ENCODE peak calls at places on chromosomes 1 and 21, in six cellular contexts. One of them, this sample, is unnamed. For H3K4me1 and H3K27me3, the result is how much of the 10 kb centered on the place peaks cover.

GRCh38 chr1:226634611-226635246 is 86.2 kb downstream of the STUM start:
- DNase-seq in endodermal cell: peak
- DNase-seq in mammary epithelial cell: no peak
- DNase-seq in CD8-positive, alpha-beta T cell: no peak
- DNase-seq in tibial nerve: no peak
- DNase-seq in ovary: peak
- DNase-seq in this sample: no peak

GRCh38 chr1:46812996-46813857 is 14.4 kb downstream of the CYP4B1 start:
- DNase-seq in endodermal cell: peak
- DNase-seq in mammary epithelial cell: no peak
- DNase-seq in CD8-positive, alpha-beta T cell: no peak
- DNase-seq in tibial nerve: no peak
- DNase-seq in ovary: no peak
- DNase-seq in this sample: no peak

GRCh38 chr1:205300149-205300548 is 21.4 kb downstream of the NUAK2 start:
- DNase-seq in endodermal cell: no peak
- DNase-seq in mammary epithelial cell: no peak
- DNase-seq in CD8-positive, alpha-beta T cell: no peak
- DNase-seq in tibial nerve: no peak
- DNase-seq in ovary: no peak
- DNase-seq in this sample: no peak

GRCh38 chr21:29022141-29022540 is 2.3 kb upstream of the USP16 start:
- DNase-seq in endodermal cell: no peak
- DNase-seq in mammary epithelial cell: no peak
- DNase-seq in CD8-positive, alpha-beta T cell: peak
- DNase-seq in tibial nerve: no peak
- DNase-seq in ovary: no peak
- DNase-seq in this sample: no peak

GRCh38 chr1:178940022-178940765 is 69.3 kb upstream of the ANGPTL1 start:
- DNase-seq in endodermal cell: peak
- DNase-seq in mammary epithelial cell: no peak
- DNase-seq in CD8-positive, alpha-beta T cell: no peak
- DNase-seq in tibial nerve: no peak
- DNase-seq in ovary: no peak
- DNase-seq in this sample: no peak

GRCh38 chr1:23543707-23544443 is 12.8 kb upstream of the E2F2 start:
- DNase-seq in endodermal cell: no peak
- DNase-seq in mammary epithelial cell: no peak
- DNase-seq in CD8-positive, alpha-beta T cell: no peak
- DNase-seq in tibial nerve: no peak
- DNase-seq in ovary: no peak
- DNase-seq in this sample: no peak

GRCh38 chr1:192167941-192168685 is 9.9 kb downstream of the RGS18 start:
- DNase-seq in endodermal cell: no peak
- DNase-seq in mammary epithelial cell: peak
- DNase-seq in CD8-positive, alpha-beta T cell: no peak
- DNase-seq in tibial nerve: no peak
- DNase-seq in ovary: no peak
- DNase-seq in this sample: peak

GRCh38 chr1:193437785-193438184 is 251.4 kb upstream of the B3GALT2 start:
- DNase-seq in endodermal cell: no peak
- DNase-seq in mammary epithelial cell: peak
- DNase-seq in CD8-positive, alpha-beta T cell: no peak
- DNase-seq in tibial nerve: no peak
- DNase-seq in ovary: no peak
- DNase-seq in this sample: no peak

GRCh38 chr1:60069691-60070090 is 3.9 kb downstream of the C1orf87 start:
- DNase-seq in endodermal cell: no peak
- DNase-seq in mammary epithelial cell: no peak
- DNase-seq in CD8-positive, alpha-beta T cell: no peak
- DNase-seq in tibial nerve: no peak
- DNase-seq in ovary: no peak
- DNase-seq in this sample: no peak

GRCh38 chr1:214146523-214146922 is 134.4 kb upstream of the SMYD2 start:
- DNase-seq in endodermal cell: no peak
- DNase-seq in mammary epithelial cell: peak
- DNase-seq in CD8-positive, alpha-beta T cell: no peak
- DNase-seq in tibial nerve: no peak
- DNase-seq in ovary: no peak
- DNase-seq in this sample: no peak

GRCh38 chr1:102190429-102190828 is 193.7 kb upstream of the OLFM3 start:
- DNase-seq in endodermal cell: no peak
- DNase-seq in mammary epithelial cell: no peak
- DNase-seq in CD8-positive, alpha-beta T cell: no peak
- DNase-seq in tibial nerve: no peak
- DNase-seq in ovary: no peak
- DNase-seq in this sample: no peak

GRCh38 chr1:231526536-231526935 is 1.9 kb upstream of the TSNAX start:
- DNase-seq in endodermal cell: no peak
- DNase-seq in mammary epithelial cell: no peak
- DNase-seq in CD8-positive, alpha-beta T cell: no peak
- DNase-seq in tibial nerve: no peak
- DNase-seq in ovary: no peak
- DNase-seq in this sample: no peak

GRCh38 chr1:22416555-22417454 is 34.8 kb upstream of the ZBTB40 start:
- DNase-seq in endodermal cell: peak
- DNase-seq in mammary epithelial cell: peak
- DNase-seq in CD8-positive, alpha-beta T cell: peak
- DNase-seq in tibial nerve: no peak
- DNase-seq in ovary: peak
- DNase-seq in this sample: peak

GRCh38 chr1:234932106-234932505 is 196.5 kb downstream of the TOMM20 start:
- DNase-seq in endodermal cell: no peak
- DNase-seq in mammary epithelial cell: no peak
- DNase-seq in CD8-positive, alpha-beta T cell: no peak
- DNase-seq in tibial nerve: no peak
- DNase-seq in ovary: no peak
- DNase-seq in this sample: no peak

GRCh38 chr1:226814751-226815496 is 55.5 kb upstream of the PSEN2 start:
- DNase-seq in endodermal cell: no peak
- DNase-seq in mammary epithelial cell: peak
- DNase-seq in CD8-positive, alpha-beta T cell: no peak
- DNase-seq in tibial nerve: no peak
- DNase-seq in ovary: peak
- DNase-seq in this sample: no peak

GRCh38 chr1:30879940-30880339 is 28.6 kb downstream of the SDC3 start:
- DNase-seq in endodermal cell: peak
- DNase-seq in mammary epithelial cell: peak
- DNase-seq in CD8-positive, alpha-beta T cell: no peak
- DNase-seq in tibial nerve: no peak
- DNase-seq in ovary: no peak
- DNase-seq in this sample: no peak

GRCh38 chr1:219188331-219188803 is 14.7 kb downstream of the LYPLAL1 start:
- DNase-seq in endodermal cell: no peak
- DNase-seq in mammary epithelial cell: no peak
- DNase-seq in CD8-positive, alpha-beta T cell: no peak
- DNase-seq in tibial nerve: no peak
- DNase-seq in ovary: no peak
- DNase-seq in this sample: peak

GRCh38 chr1:208848854-208849253 is 604.7 kb upstream of the PLXNA2 start:
- DNase-seq in endodermal cell: no peak
- DNase-seq in mammary epithelial cell: no peak
- DNase-seq in CD8-positive, alpha-beta T cell: no peak
- DNase-seq in tibial nerve: no peak
- DNase-seq in ovary: no peak
- DNase-seq in this sample: no peak

GRCh38 chr1:213618094-213618493 is 369.7 kb upstream of the PROX1 start:
- DNase-seq in endodermal cell: no peak
- DNase-seq in mammary epithelial cell: no peak
- DNase-seq in CD8-positive, alpha-beta T cell: no peak
- DNase-seq in tibial nerve: no peak
- DNase-seq in ovary: no peak
- DNase-seq in this sample: no peak

GRCh38 chr21:40512590-40512989 is 334.4 kb downstream of the DSCAM start:
- DNase-seq in endodermal cell: peak
- DNase-seq in mammary epithelial cell: no peak
- DNase-seq in CD8-positive, alpha-beta T cell: no peak
- DNase-seq in tibial nerve: no peak
- DNase-seq in ovary: no peak
- DNase-seq in this sample: no peak

GRCh38 chr1:234931404-234931973 is 197.1 kb downstream of the TOMM20 start:
- DNase-seq in endodermal cell: no peak
- DNase-seq in mammary epithelial cell: no peak
- DNase-seq in CD8-positive, alpha-beta T cell: no peak
- DNase-seq in tibial nerve: no peak
- DNase-seq in ovary: no peak
- DNase-seq in this sample: no peak

GRCh38 chr1:214281030-214281901 is at the start of gene SMYD2:
- DNase-seq in endodermal cell: peak
- DNase-seq in mammary epithelial cell: peak
- DNase-seq in CD8-positive, alpha-beta T cell: peak
- DNase-seq in tibial nerve: no peak
- DNase-seq in ovary: peak
- DNase-seq in this sample: peak

GRCh38 chr21:30257773-30258172 is 25.0 kb downstream of the KRTAP24-1 start:
- DNase-seq in endodermal cell: peak
- DNase-seq in mammary epithelial cell: peak
- DNase-seq in CD8-positive, alpha-beta T cell: no peak
- DNase-seq in tibial nerve: no peak
- DNase-seq in ovary: no peak
- DNase-seq in this sample: peak
- TF ChIP-seq CTCF in endodermal cell: peak
- TF ChIP-seq CTCF in mammary epithelial cell: peak
- TF ChIP-seq CTCF in CD8-positive, alpha-beta T cell: no peak
- TF ChIP-seq CTCF in tibial nerve: no peak
- TF ChIP-seq CTCF in ovary: no peak
- TF ChIP-seq CTCF in this sample: peak

GRCh38 chr1:246577082-246577719 is 10.9 kb downstream of the CNST start:
- DNase-seq in endodermal cell: no peak
- DNase-seq in mammary epithelial cell: no peak
- DNase-seq in CD8-positive, alpha-beta T cell: no peak
- DNase-seq in tibial nerve: no peak
- DNase-seq in ovary: no peak
- DNase-seq in this sample: no peak

GRCh38 chr1:246576709-246577032 is 10.4 kb downstream of the CNST start:
- DNase-seq in endodermal cell: no peak
- DNase-seq in mammary epithelial cell: no peak
- DNase-seq in CD8-positive, alpha-beta T cell: no peak
- DNase-seq in tibial nerve: no peak
- DNase-seq in ovary: no peak
- DNase-seq in this sample: no peak

GRCh38 chr1:246579818-246580217 is 13.6 kb downstream of the CNST start:
- DNase-seq in endodermal cell: no peak
- DNase-seq in mammary epithelial cell: no peak
- DNase-seq in CD8-positive, alpha-beta T cell: no peak
- DNase-seq in tibial nerve: no peak
- DNase-seq in ovary: no peak
- DNase-seq in this sample: peak

GRCh38 chr1:246580497-246581047 is 14.3 kb downstream of the CNST start:
- DNase-seq in endodermal cell: no peak
- DNase-seq in mammary epithelial cell: no peak
- DNase-seq in CD8-positive, alpha-beta T cell: no peak
- DNase-seq in tibial nerve: no peak
- DNase-seq in ovary: no peak
- DNase-seq in this sample: no peak

GRCh38 chr1:246577720-246578106 is 11.5 kb downstream of the CNST start:
- DNase-seq in endodermal cell: no peak
- DNase-seq in mammary epithelial cell: no peak
- DNase-seq in CD8-positive, alpha-beta T cell: no peak
- DNase-seq in tibial nerve: no peak
- DNase-seq in ovary: no peak
- DNase-seq in this sample: no peak
- H3K4me1 ChIP-seq in endodermal cell: under half
- H3K4me1 ChIP-seq in mammary epithelial cell: under half
- H3K4me1 ChIP-seq in CD8-positive, alpha-beta T cell: half or more
- H3K4me1 ChIP-seq in tibial nerve: under half
- H3K4me1 ChIP-seq in ovary: under half
- H3K4me1 ChIP-seq in this sample: under half

DNA sequence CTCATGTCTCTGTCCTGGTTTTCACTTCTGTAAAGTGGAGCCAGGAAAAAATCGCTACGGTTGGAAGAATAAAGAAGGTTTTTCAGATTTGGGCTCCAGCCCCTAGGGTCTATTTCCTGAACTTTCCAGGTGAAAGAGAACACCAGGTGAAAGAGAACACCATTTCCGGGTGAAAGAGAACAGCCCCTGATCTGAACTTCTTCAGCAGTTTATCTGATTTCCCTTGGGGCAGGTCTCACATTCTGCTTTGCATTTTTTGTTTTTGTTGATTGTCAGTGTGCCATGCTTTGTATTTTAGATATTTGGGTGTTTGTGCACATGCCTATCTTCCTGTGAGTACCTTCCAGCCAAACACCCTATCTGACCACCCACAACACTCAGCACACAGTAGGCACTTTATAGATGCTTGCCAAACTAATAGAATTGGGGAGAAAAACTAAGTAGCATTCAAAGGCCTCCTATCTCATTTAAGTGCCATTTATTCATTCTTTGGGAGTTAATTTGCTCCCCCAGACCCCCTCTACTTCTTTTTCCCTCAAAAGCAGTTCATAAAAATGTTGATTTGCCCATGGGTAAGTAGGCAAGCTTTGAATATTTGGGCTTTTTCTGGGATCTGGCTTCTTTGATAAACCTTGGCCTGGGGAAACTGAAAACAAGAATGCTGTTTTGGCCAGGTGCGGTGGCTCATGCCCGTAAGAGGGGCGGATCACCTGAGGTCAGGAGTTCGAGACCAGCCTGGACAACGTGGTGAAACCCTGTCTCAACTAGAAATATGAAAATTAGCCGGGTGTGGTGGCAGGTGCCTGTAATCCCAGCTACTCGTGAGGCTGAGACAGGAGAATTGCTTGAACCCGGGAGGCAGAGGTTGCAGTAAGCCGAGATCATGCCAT is 2.2 kb downstream of the NAV1 start:
- DNase-seq in endodermal cell: no peak
- DNase-seq in mammary epithelial cell: no peak
- DNase-seq in CD8-positive, alpha-beta T cell: no peak
- DNase-seq in tibial nerve: no peak
- DNase-seq in ovary: no peak
- DNase-seq in this sample: no peak
- H3K27me3 ChIP-seq in endodermal cell: under half
- H3K27me3 ChIP-seq in mammary epithelial cell: under half
- H3K27me3 ChIP-seq in CD8-positive, alpha-beta T cell: under half
- H3K27me3 ChIP-seq in tibial nerve: under half
- H3K27me3 ChIP-seq in ovary: under half
- H3K27me3 ChIP-seq in this sample: under half

DNA sequence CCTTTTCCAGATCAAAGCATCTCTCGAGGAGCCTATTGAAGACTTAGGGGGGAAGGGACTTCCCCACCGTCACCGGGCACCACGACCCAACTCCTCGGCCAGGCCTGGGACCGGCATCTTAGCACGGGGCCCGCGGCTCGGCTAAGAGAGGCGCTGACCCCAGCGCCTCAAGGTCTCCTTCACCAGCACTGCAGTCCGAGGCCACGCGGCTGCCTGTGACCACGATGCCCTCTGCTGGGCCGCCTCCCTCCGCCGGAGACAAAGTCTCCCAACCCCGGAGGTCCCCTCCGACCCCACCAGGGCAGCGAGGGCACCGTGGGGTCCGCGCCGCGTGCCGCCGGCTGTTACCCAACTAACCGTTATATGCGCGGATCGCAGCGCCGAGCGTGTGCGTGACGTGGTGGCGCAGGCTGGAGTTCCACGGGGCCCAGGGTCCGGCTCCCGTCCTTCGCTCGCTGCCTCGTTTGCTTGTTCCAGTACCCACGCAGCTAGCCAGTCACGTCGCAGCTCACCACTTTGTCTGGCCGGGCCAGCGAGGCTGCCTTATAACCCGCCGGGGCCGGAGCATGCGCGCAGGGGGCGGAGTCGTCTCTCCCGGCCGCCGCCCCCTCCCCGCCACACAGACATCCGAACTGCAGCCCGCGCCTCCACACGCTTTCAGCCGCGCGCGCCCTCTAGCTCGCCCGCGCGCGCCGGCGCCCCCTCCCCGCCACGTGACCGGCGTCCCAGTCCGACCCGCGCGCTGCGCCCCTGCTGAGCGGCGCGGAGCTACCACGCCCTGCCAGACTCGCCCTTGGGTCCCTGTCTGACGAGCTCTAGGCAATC is at the start of gene SLC16A1:
- DNase-seq in endodermal cell: peak
- DNase-seq in mammary epithelial cell: peak
- DNase-seq in CD8-positive, alpha-beta T cell: peak
- DNase-seq in tibial nerve: peak
- DNase-seq in ovary: peak
- DNase-seq in this sample: peak
- TF ChIP-seq CTCF in endodermal cell: peak
- TF ChIP-seq CTCF in mammary epithelial cell: peak
- TF ChIP-seq CTCF in CD8-positive, alpha-beta T cell: no peak
- TF ChIP-seq CTCF in tibial nerve: peak
- TF ChIP-seq CTCF in ovary: no peak
- TF ChIP-seq CTCF in this sample: no peak